ENCODE peak calls at places on chromosomes 1 and 21, in four cellular contexts. One of them, this sample, is unnamed.
A peak's percentile ranks its signal among the peaks of the same experiment; 100 is the strongest.

GRCh38 chr1:36083635-36084501 is at the start of gene TEKT2:
- DNase-seq in GM12878: no peak
- DNase-seq in HepG2: no peak
- DNase-seq in SK-N-SH: peak; percentile 96
- DNase-seq in this sample: no peak

GRCh38 chr1:167420510-167420909 is 97.8 kb downstream of the CD247 start:
- DNase-seq in HepG2: no peak
- DNase-seq in GM12878: no peak
- DNase-seq in SK-N-SH: no peak
- DNase-seq in this sample: peak; percentile 51

GRCh38 chr1:24005163-24005562 is 25.0 kb upstream of the SRSF10 start:
- DNase-seq in GM12878: no peak
- DNase-seq in SK-N-SH: no peak
- DNase-seq in HepG2: no peak
- DNase-seq in this sample: no peak

GRCh38 chr1:186896211-186896610 is 67.5 kb downstream of the PLA2G4A start:
- DNase-seq in GM12878: no peak
- DNase-seq in HepG2: no peak
- DNase-seq in SK-N-SH: no peak
- DNase-seq in this sample: no peak

GRCh38 chr1:35810096-35810860 is 2.5 kb downstream of the AGO4 start:
- DNase-seq in SK-N-SH: no peak
- DNase-seq in GM12878: no peak
- DNase-seq in HepG2: no peak
- DNase-seq in this sample: no peak

GRCh38 chr1:239718997-239719628 is 332.7 kb downstream of the CHRM3 start:
- DNase-seq in GM12878: no peak
- DNase-seq in SK-N-SH: no peak
- DNase-seq in HepG2: no peak
- DNase-seq in this sample: no peak

GRCh38 chr1:37932759-37933158 is 14.1 kb downstream of the INPP5B start:
- DNase-seq in HepG2: no peak
- DNase-seq in SK-N-SH: no peak
- DNase-seq in GM12878: no peak
- DNase-seq in this sample: peak; percentile 61

GRCh38 chr1:224541901-224542610 is 74.1 kb upstream of the CNIH3 start:
- DNase-seq in SK-N-SH: no peak
- DNase-seq in HepG2: no peak
- DNase-seq in GM12878: no peak
- DNase-seq in this sample: no peak

GRCh38 chr1:156767879-156768608 is 709 bp downstream of the PRCC start:
- DNase-seq in HepG2: no peak
- DNase-seq in GM12878: no peak
- DNase-seq in SK-N-SH: peak; percentile 63
- DNase-seq in this sample: peak; percentile 39

GRCh38 chr21:42563261-42564045 is 49.8 kb downstream of the SLC37A1 start:
- DNase-seq in GM12878: no peak
- DNase-seq in SK-N-SH: no peak
- DNase-seq in HepG2: no peak
- DNase-seq in this sample: no peak

GRCh38 chr21:45562401-45562800 is 20.2 kb upstream of the SLC19A1 start:
- DNase-seq in HepG2: no peak
- DNase-seq in GM12878: no peak
- DNase-seq in SK-N-SH: no peak
- DNase-seq in this sample: no peak

GRCh38 chr1:162678439-162678838 is 46.2 kb downstream of the DDR2 start:
- DNase-seq in SK-N-SH: no peak
- DNase-seq in HepG2: peak; percentile 9
- DNase-seq in GM12878: no peak
- DNase-seq in this sample: no peak

GRCh38 chr1:205594846-205595245 is 37.0 kb downstream of the ELK4 start:
- DNase-seq in SK-N-SH: no peak
- DNase-seq in GM12878: no peak
- DNase-seq in HepG2: no peak
- DNase-seq in this sample: no peak

GRCh38 chr1:29259802-29260441 is 23.6 kb downstream of the PTPRU start:
- DNase-seq in HepG2: no peak
- DNase-seq in SK-N-SH: peak; percentile 91
- DNase-seq in GM12878: no peak
- DNase-seq in this sample: peak; percentile 84

GRCh38 chr1:155966750-155967149 is 11.6 kb downstream of the ARHGEF2 start:
- DNase-seq in GM12878: no peak
- DNase-seq in HepG2: no peak
- DNase-seq in SK-N-SH: peak; percentile 14
- DNase-seq in this sample: no peak

GRCh38 chr1:62735491-62736171 is 47.4 kb upstream of the DOCK7 start:
- DNase-seq in HepG2: no peak
- DNase-seq in SK-N-SH: no peak
- DNase-seq in GM12878: no peak
- DNase-seq in this sample: no peak

GRCh38 chr1:182113879-182114626 is 52.5 kb upstream of the ZNF648 start:
- DNase-seq in SK-N-SH: no peak
- DNase-seq in GM12878: no peak
- DNase-seq in HepG2: peak; percentile 32
- DNase-seq in this sample: no peak

GRCh38 chr1:19765623-19766022 is 34.1 kb downstream of the TMCO4 start:
- DNase-seq in SK-N-SH: no peak
- DNase-seq in HepG2: no peak
- DNase-seq in GM12878: no peak
- DNase-seq in this sample: no peak

GRCh38 chr1:226737819-226738420 is 1.2 kb downstream of the ITPKB start:
- DNase-seq in GM12878: no peak
- DNase-seq in HepG2: no peak
- DNase-seq in SK-N-SH: peak; percentile 71
- DNase-seq in this sample: no peak

GRCh38 chr1:176795929-176796328 is 333.0 kb downstream of the PAPPA2 start:
- DNase-seq in HepG2: no peak
- DNase-seq in SK-N-SH: no peak
- DNase-seq in GM12878: no peak
- DNase-seq in this sample: no peak

GRCh38 chr21:36534656-36535055 is 54.7 kb upstream of the CLDN14 start:
- DNase-seq in HepG2: no peak
- DNase-seq in GM12878: no peak
- DNase-seq in SK-N-SH: no peak
- DNase-seq in this sample: no peak

GRCh38 chr21:15797577-15798363 is 68.0 kb downstream of the USP25 start:
- DNase-seq in HepG2: no peak
- DNase-seq in SK-N-SH: no peak
- DNase-seq in GM12878: no peak
- DNase-seq in this sample: no peak

GRCh38 chr1:14539309-14539708 is 59.2 kb upstream of the KAZN start:
- DNase-seq in SK-N-SH: no peak
- DNase-seq in GM12878: no peak
- DNase-seq in HepG2: no peak
- DNase-seq in this sample: no peak

GRCh38 chr1:13228343-13228781 is 2.4 kb upstream of the PRAMEF18 start:
- DNase-seq in SK-N-SH: no peak
- DNase-seq in GM12878: no peak
- DNase-seq in HepG2: no peak
- DNase-seq in this sample: peak; percentile 42

GRCh38 chr1:202599669-202600431 is 110.4 kb downstream of the SYT2 start:
- DNase-seq in GM12878: no peak
- DNase-seq in HepG2: peak; percentile 49
- DNase-seq in SK-N-SH: peak; percentile 80
- DNase-seq in this sample: peak; percentile 74
- TF ChIP-seq ZBTB33 in GM12878: no peak
- TF ChIP-seq ZBTB33 in HepG2: no peak
- TF ChIP-seq ZBTB33 in SK-N-SH: no peak
- TF ChIP-seq ZBTB33 in this sample: no peak

GRCh38 chr1:11431946-11432507 is 46.9 kb upstream of the DISP3 start:
- DNase-seq in HepG2: no peak
- DNase-seq in GM12878: no peak
- DNase-seq in SK-N-SH: no peak
- DNase-seq in this sample: no peak

GRCh38 chr1:11432526-11432925 is 46.4 kb upstream of the DISP3 start:
- DNase-seq in HepG2: no peak
- DNase-seq in GM12878: no peak
- DNase-seq in SK-N-SH: no peak
- DNase-seq in this sample: no peak

GRCh38 chr1:11434506-11434905 is 44.4 kb upstream of the DISP3 start:
- DNase-seq in SK-N-SH: no peak
- DNase-seq in HepG2: no peak
- DNase-seq in GM12878: no peak
- DNase-seq in this sample: no peak

GRCh38 chr1:11439051-11439450 is 39.9 kb upstream of the DISP3 start:
- DNase-seq in SK-N-SH: no peak
- DNase-seq in HepG2: no peak
- DNase-seq in GM12878: no peak
- DNase-seq in this sample: no peak

DNA sequence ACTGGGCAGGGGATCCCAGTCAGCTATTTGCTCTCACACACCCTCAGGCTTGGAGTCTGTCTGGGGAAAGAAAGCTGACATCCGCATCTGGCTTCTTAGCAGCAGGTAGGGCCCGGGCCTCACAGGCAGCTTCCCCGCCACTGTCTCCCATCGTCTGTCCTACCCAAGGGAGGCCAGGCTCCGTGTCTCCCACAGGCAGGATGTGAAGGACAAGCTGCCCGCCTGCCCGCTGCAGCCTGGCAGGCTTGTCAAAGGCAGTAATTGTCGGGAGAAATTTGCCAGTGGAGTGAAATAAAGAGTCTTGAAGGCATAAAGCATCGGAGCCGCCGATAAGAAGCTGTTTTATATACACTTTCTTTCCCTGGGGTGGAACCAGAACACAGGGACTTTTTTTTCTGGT is 44.0 kb upstream of the DISP3 start:
- DNase-seq in HepG2: no peak
- DNase-seq in SK-N-SH: no peak
- DNase-seq in GM12878: no peak
- DNase-seq in this sample: no peak
- TF ChIP-seq SMC3 in HepG2: no peak
- TF ChIP-seq SMC3 in SK-N-SH: no peak
- TF ChIP-seq SMC3 in GM12878: no peak
- TF ChIP-seq SMC3 in this sample: no peak

GRCh38 chr1:158101455-158101854 is 79.2 kb upstream of the CD1D start:
- DNase-seq in GM12878: no peak
- DNase-seq in SK-N-SH: no peak
- DNase-seq in HepG2: no peak
- DNase-seq in this sample: no peak
- H3K4me1 ChIP-seq in GM12878: no peaks in the 10 kb centered on the region
- H3K4me1 ChIP-seq in SK-N-SH: peaks cover 13% of the 10 kb centered on the region
- H3K4me1 ChIP-seq in HepG2: no peaks in the 10 kb centered on the region
- H3K4me1 ChIP-seq in this sample: peaks cover 4% of the 10 kb centered on the region

DNA sequence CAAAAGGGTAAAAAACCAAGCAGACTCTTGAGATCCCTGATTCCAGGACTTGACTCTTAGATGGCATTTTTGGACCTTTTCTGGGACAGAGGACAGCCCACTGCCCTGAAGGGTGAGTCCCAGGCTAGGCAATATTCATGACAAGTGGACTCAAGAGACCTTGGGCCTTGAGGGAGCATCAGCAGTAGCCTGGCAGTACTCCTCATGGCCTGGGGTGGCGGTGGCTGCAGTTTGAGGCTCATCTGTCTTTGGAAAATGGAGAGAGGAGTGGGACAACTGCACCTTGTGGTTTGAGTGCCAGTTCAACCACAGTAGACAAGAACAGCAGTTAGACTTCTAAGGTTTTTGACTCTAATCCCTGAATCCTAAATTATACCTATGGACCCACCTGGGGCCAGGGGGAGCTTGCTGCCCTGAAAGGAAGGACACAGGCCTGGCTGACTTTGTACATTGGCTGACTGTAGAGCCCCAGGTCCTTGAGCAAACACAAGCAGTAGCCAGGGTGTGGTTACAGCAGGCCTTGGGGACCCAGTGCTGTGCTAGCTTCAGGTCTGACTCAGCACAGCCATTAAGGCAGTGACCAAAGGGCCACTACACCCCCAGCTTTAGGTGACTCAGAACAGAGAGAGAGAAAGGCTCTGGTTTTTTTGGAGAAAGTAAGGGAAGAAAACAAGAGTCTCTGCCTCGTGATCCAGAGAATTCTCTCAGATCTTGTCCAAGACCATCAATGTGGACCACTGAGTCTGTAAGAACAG is 1023.2 kb downstream of the KCNT2 start:
- DNase-seq in HepG2: no peak
- DNase-seq in SK-N-SH: no peak
- DNase-seq in GM12878: no peak
- DNase-seq in this sample: no peak
- TF ChIP-seq ZBTB33 in HepG2: no peak
- TF ChIP-seq ZBTB33 in SK-N-SH: no peak
- TF ChIP-seq ZBTB33 in GM12878: no peak
- TF ChIP-seq ZBTB33 in this sample: no peak

DNA sequence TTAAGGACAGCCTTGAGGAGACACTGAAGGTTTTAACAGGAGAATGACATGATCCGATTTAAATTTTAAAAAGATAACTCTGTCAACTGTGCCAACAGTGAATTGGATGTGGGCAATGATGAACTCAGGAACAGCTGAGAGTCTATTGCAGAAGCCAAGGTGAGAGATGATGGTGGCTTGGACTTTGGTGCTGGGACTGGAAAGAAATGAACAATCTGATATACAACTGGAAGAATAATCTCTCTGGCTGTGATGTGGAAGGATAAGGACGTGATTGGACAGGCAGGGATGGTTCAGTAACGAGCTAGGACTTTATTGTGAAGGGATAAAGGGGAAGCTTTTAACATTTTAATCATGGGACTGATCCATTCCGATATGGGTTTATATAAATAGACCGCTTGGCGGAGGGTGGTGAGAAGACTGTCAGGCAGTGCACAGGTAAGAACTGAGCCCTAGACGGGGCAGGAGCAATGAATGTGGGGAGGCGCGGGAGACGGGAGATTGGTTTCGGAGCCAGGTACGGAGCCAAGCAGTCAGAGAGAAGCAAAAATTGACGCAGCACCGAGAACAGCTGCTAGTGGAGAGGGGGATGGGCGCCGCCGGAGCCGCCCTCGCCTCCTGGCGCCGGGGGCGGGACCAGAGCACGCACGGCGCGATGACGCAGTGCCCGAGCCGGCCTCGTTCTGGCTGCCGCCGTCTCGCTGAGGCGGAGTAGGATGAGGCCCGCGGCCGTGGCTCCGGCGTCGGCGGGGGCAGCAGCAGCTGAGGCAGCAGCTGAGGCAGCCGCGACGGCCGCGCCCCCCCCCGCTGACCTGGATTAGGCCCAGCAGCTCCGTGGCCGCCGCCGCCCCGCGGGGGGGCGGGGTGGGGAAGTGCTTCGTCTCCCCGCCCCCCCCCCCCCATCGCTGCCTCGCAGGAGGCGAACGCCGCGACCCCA is at the start of gene RNF11:
- DNase-seq in HepG2: peak; percentile 68
- DNase-seq in SK-N-SH: peak; percentile 96
- DNase-seq in GM12878: peak; percentile 54
- DNase-seq in this sample: peak; percentile 96
- TF ChIP-seq SMC3 in HepG2: no peak
- TF ChIP-seq SMC3 in SK-N-SH: no peak
- TF ChIP-seq SMC3 in GM12878: no peak
- TF ChIP-seq SMC3 in this sample: no peak

DNA sequence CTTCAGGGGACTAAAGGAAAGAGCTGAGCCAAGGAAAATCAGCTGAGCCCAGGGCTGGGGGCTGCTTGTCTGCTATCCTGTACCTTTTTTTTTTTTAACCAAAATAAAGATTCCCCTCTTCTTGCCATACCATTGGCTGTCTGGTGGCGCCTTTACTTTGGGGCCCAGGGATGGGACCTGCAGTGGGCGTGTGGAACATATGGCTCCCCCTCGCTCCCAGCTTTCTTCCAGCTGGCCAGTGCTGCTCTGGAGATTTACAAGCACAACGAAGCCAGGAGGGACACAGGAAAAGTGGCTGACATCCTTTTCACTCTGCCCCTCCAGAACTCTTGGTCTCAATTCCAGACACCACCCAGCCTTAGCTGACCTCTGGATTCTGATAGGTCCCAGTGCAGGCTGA is 5.5 kb upstream of the SFN start:
- DNase-seq in SK-N-SH: no peak
- DNase-seq in GM12878: no peak
- DNase-seq in HepG2: no peak
- DNase-seq in this sample: no peak
- H3K4me1 ChIP-seq in SK-N-SH: no peaks in the 10 kb centered on the region
- H3K4me1 ChIP-seq in GM12878: peaks cover under 1% of the 10 kb centered on the region
- H3K4me1 ChIP-seq in HepG2: peaks cover 15% of the 10 kb centered on the region
- H3K4me1 ChIP-seq in this sample: peaks cover 3% of the 10 kb centered on the region